ENCODE peak calls at places on chromosome 2, in eight cellular contexts. Z is GM12865; J is amniotic stem cell; N is non-pigmented ciliary epithelial cell; B is choroid plexus epithelial cell; H is stimulated activated CD4-positive, alpha-beta T cell treated with anti-CD3 and anti-CD28 coated beads, TNF-alpha, amount 100 ng/mL, for 48 hours; G is Right ventricle myocardium superior; I is activated gamma-delta T cell treated with Interleukin-2 at 50 U/mL for 16 hours. V is an unnamed sample.

GRCh38 chr2:28613616-28614501 is 118.0 kb downstream of the PLB1 start:
- DNase-seq in Z (no peak), J (no peak), N (peak; percentile 97), B (peak; percentile 99), H (no peak), G (no peak), I (no peak), V (peak; percentile 99)

GRCh38 chr2:105438104-105438929 is 39.5 kb upstream of the FHL2 start:
- DNase-seq in Z (no peak), J (no peak), N (no peak), B (peak; percentile 62), H (no peak), G (peak; percentile 83), I (no peak), V (no peak)

GRCh38 chr2:67130526-67131309 is 266.4 kb upstream of the ETAA1 start:
- DNase-seq in Z (no peak), J (no peak), N (peak; percentile 28), B (peak; percentile 56), H (no peak), G (no peak), I (no peak), V (no peak)

GRCh38 chr2:9807555-9808305 is 35.5 kb upstream of the TAF1B start:
- DNase-seq in Z (no peak), J (no peak), N (no peak), B (no peak), H (no peak), G (peak; percentile 26), I (no peak), V (no peak)

GRCh38 chr2:197312186-197312585 is 1.6 kb upstream of the ANKRD44 start:
- DNase-seq in Z (no peak), J (no peak), N (no peak), B (no peak), H (no peak), G (no peak), I (no peak), V (no peak)

GRCh38 chr2:185337033-185337432 is 401.6 kb upstream of the FSIP2 start:
- DNase-seq in Z (no peak), J (no peak), N (no peak), B (no peak), H (no peak), G (no peak), I (no peak), V (no peak)

GRCh38 chr2:232239956-232240681 is 138.4 kb upstream of the ALPP start:
- DNase-seq in Z (no peak), J (no peak), N (no peak), B (no peak), H (no peak), G (no peak), I (no peak), V (peak; percentile 95)

GRCh38 chr2:106953779-106954178 is 67.8 kb upstream of the ST6GAL2 start:
- DNase-seq in Z (no peak), J (no peak), N (no peak), B (no peak), H (no peak), G (no peak), I (no peak), V (no peak)

GRCh38 chr2:191635333-191636234 is 42.4 kb upstream of the NABP1 start:
- DNase-seq in Z (peak; percentile 45), J (peak; percentile 60), N (peak; percentile 79), B (peak; percentile 91), H (no peak), G (no peak), I (no peak), V (peak; percentile 96)

GRCh38 chr2:205776139-205776538 is 93.8 kb downstream of the NRP2 start:
- DNase-seq in Z (peak; percentile 64), J (no peak), N (no peak), B (peak; percentile 59), H (peak; percentile 22), G (peak; percentile 63), I (peak; percentile 10), V (no peak)

GRCh38 chr2:207161247-207161646 is 4.5 kb downstream of the KLF7 start:
- DNase-seq in Z (no peak), J (no peak), N (no peak), B (no peak), H (no peak), G (no peak), I (no peak), V (no peak)

GRCh38 chr2:189124175-189124574 is 55.4 kb downstream of the COL5A2 start:
- DNase-seq in Z (no peak), J (no peak), N (no peak), B (no peak), H (no peak), G (no peak), I (no peak), V (peak; percentile 70)